ENCODE peak calls at places on chromosomes 4 and X, in five cellular contexts. D is testis, L is left lung, X is K562, C is right lobe of liver. B is an unnamed sample.

GRCh38 chrX:133921764-133922389 is 63.5 kb downstream of the GPC3 start:
- DNase-seq in D (peak; percentile 17), L (peak; percentile 42), X (peak; percentile 13), C (peak; percentile 67), B (peak; percentile 90)

GRCh38 chr4:85448880-85449763 is 25.8 kb upstream of the ARHGAP24 start:
- DNase-seq in D (no peak), L (no peak), X (no peak), C (no peak), B (no peak)

GRCh38 chrX:42934020-42934701 is 156.2 kb upstream of the PPP1R2C start:
- DNase-seq in D (no peak), L (no peak), X (no peak), C (no peak), B (no peak)

GRCh38 chrX:129843459-129844306 is at the start of gene ZDHHC9:
- DNase-seq in D (peak; percentile 92), L (peak; percentile 89), X (peak; percentile 93), C (peak; percentile 88), B (peak; percentile 96)

GRCh38 chrX:41333744-41333993 is 293 bp upstream of the DDX3X start:
- DNase-seq in D (no peak), L (no peak), X (no peak), C (no peak), B (no peak)

GRCh38 chr4:56055027-56055976 is 106.6 kb downstream of the CEP135 start:
- DNase-seq in D (no peak), L (no peak), X (no peak), C (no peak), B (peak; percentile 25)

GRCh38 chrX:41276661-41277506 is 57.1 kb upstream of the DDX3X start:
- DNase-seq in D (no peak), L (no peak), X (no peak), C (no peak), B (peak; percentile 35)

GRCh38 chrX:27679281-27679680 is 89.1 kb downstream of the DCAF8L2 start:
- DNase-seq in D (no peak), L (no peak), X (no peak), C (no peak), B (no peak)

GRCh38 chr4:126888968-126889367 is 743.8 kb upstream of the INTU start:
- DNase-seq in D (no peak), L (no peak), X (no peak), C (no peak), B (no peak)

GRCh38 chr4:172649143-172649542 is 519.5 kb upstream of the GALNT7 start:
- DNase-seq in D (no peak), L (no peak), X (no peak), C (no peak), B (no peak)

GRCh38 chrX:153465691-153466380 is 4.5 kb downstream of the HAUS7 start:
- DNase-seq in D (no peak), L (no peak), X (no peak), C (no peak), B (no peak)

GRCh38 chr4:121824171-121824527 is 466 bp upstream of the CCNA2 start:
- DNase-seq in D (no peak), L (no peak), X (no peak), C (no peak), B (no peak)

GRCh38 chr4:168241953-168242352 is 76.6 kb downstream of the DDX60 start:
- DNase-seq in D (no peak), L (no peak), X (no peak), C (no peak), B (no peak)

GRCh38 chr4:69713593-69713992 is 46.8 kb downstream of the SULT1B1 start:
- DNase-seq in D (no peak), L (no peak), X (no peak), C (peak; percentile 17), B (no peak)

GRCh38 chr4:649293-649625 is 23.9 kb downstream of the PDE6B start:
- DNase-seq in D (no peak), L (no peak), X (no peak), C (no peak), B (no peak)

GRCh38 chrX:40105016-40105790 is 7.4 kb upstream of the BCOR start:
- DNase-seq in D (peak; percentile 30), L (peak; percentile 48), X (peak; percentile 36), C (peak; percentile 61), B (peak; percentile 17)

GRCh38 chr4:82005153-82005552 is 368.6 kb downstream of the HNRNPD start:
- DNase-seq in D (no peak), L (no peak), X (no peak), C (no peak), B (peak; percentile 40)

GRCh38 chr4:41069838-41070237 is 144.5 kb downstream of the APBB2 start:
- DNase-seq in D (no peak), L (no peak), X (no peak), C (no peak), B (no peak)

GRCh38 chr4:156792462-156793085 is 179.0 kb downstream of the PDGFC start:
- DNase-seq in D (no peak), L (no peak), X (no peak), C (no peak), B (no peak)

GRCh38 chrX:16882188-16882587 is 12.0 kb upstream of the RBBP7 start:
- DNase-seq in D (peak; percentile 64), L (no peak), X (no peak), C (peak; percentile 51), B (peak; percentile 30)

GRCh38 chr4:75867135-75867534 is 35.1 kb downstream of the PPEF2 start:
- DNase-seq in D (no peak), L (no peak), X (no peak), C (no peak), B (no peak)

GRCh38 chr4:160299177-160299576 is 1196.3 kb downstream of the RAPGEF2 start:
- DNase-seq in D (no peak), L (no peak), X (no peak), C (no peak), B (no peak)

GRCh38 chrX:146481735-146482134 is 327.8 kb upstream of the CXorf51B start:
- DNase-seq in D (no peak), L (no peak), X (no peak), C (no peak), B (no peak)

GRCh38 chr4:79964020-79964714 is 108.9 kb downstream of the ANTXR2 start:
- DNase-seq in D (no peak), L (no peak), X (no peak), C (no peak), B (no peak)

GRCh38 chr4:64670647-64671046 is 261.4 kb upstream of the TECRL start:
- DNase-seq in D (no peak), L (no peak), X (no peak), C (no peak), B (no peak)

GRCh38 chrX:148537556-148538182 is 37.3 kb downstream of the AFF2 start:
- DNase-seq in D (peak; percentile 17), L (no peak), X (no peak), C (no peak), B (no peak)

GRCh38 chr4:48275247-48275646 is 5.6 kb upstream of the TEC start:
- DNase-seq in D (no peak), L (no peak), X (no peak), C (no peak), B (peak; percentile 22)

GRCh38 chr4:1604706-1605205 is 79.4 kb downstream of the FAM53A start:
- DNase-seq in D (no peak), L (no peak), X (no peak), C (peak; percentile 19), B (no peak)

GRCh38 chr4:71692198-71692597 is 91.7 kb downstream of the GC start:
- DNase-seq in D (no peak), L (no peak), X (no peak), C (no peak), B (no peak)

GRCh38 chr4:101265816-101266172 is 81.5 kb downstream of the PPP3CA start:
- DNase-seq in D (no peak), L (no peak), X (no peak), C (no peak), B (no peak)

GRCh38 chrX:115437841-115438240 is 123.1 kb upstream of the PLS3 start:
- DNase-seq in D (no peak), L (no peak), X (no peak), C (peak; percentile 32), B (no peak)

GRCh38 chr4:31290836-31291235 is 570.7 kb downstream of the PCDH7 start:
- DNase-seq in D (no peak), L (no peak), X (no peak), C (no peak), B (no peak)

GRCh38 chr4:184420402-184420801 is 53.9 kb downstream of the IRF2 start:
- DNase-seq in D (no peak), L (no peak), X (no peak), C (no peak), B (no peak)

GRCh38 chr4:184421558-184422155 is 52.7 kb downstream of the IRF2 start:
- DNase-seq in D (no peak), L (no peak), X (no peak), C (no peak), B (no peak)

GRCh38 chr4:184420881-184421416 is 53.4 kb downstream of the IRF2 start:
- DNase-seq in D (no peak), L (no peak), X (no peak), C (no peak), B (no peak)

GRCh38 chr4:184417802-184418511 is 56.4 kb downstream of the IRF2 start:
- DNase-seq in D (no peak), L (no peak), X (peak; percentile 47), C (no peak), B (no peak)

DNA sequence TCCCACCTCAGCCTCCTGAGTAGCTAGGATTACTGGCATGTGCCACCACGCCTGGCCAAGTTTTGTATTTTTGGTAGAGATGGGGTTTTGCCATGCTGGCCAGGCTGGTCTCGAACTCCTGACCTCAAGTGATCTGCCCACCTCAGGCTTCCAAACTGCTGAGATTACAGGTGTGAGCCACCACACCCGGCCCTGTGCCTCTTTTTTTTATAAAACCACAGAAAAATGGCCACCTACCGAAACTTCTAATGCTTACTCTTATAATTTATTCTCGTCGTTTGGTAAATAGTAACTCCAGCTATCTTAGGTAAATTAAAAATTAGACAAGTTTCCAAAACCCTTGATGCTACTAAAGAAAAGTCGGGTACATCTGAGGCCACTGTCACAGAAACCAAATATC is 54.4 kb downstream of the IRF2 start:
- DNase-seq in D (no peak), L (no peak), X (no peak), C (no peak), B (no peak)
- H3K4me1 ChIP-seq in D (peaks cover 3% of the 10 kb centered on the region), L (peaks cover 14% of the 10 kb centered on the region), X (peaks cover 3% of the 10 kb centered on the region), C (peaks cover 14% of the 10 kb centered on the region), B (no peaks in the 10 kb centered on the region)

GRCh38 chr4:169682360-169683047 is 62.1 kb downstream of the CLCN3 start:
- DNase-seq in D (no peak), L (no peak), X (no peak), C (no peak), B (no peak)
- H3K4me3 ChIP-seq in D (no peak overlapping the region), L (no peak overlapping the region), X (no peak overlapping the region), C (no peak overlapping the region), B (no peak overlapping the region)

GRCh38 chr4:102505708-102506107 is 4.5 kb downstream of the NFKB1 start:
- DNase-seq in D (no peak), L (no peak), X (no peak), C (no peak), B (no peak)
- H3K4me1 ChIP-seq in D (peaks cover 19% of the 10 kb centered on the region), L (peaks cover 23% of the 10 kb centered on the region), X (peaks cover 11% of the 10 kb centered on the region), C (peaks cover 38% of the 10 kb centered on the region), B (peaks cover 35% of the 10 kb centered on the region)

DNA sequence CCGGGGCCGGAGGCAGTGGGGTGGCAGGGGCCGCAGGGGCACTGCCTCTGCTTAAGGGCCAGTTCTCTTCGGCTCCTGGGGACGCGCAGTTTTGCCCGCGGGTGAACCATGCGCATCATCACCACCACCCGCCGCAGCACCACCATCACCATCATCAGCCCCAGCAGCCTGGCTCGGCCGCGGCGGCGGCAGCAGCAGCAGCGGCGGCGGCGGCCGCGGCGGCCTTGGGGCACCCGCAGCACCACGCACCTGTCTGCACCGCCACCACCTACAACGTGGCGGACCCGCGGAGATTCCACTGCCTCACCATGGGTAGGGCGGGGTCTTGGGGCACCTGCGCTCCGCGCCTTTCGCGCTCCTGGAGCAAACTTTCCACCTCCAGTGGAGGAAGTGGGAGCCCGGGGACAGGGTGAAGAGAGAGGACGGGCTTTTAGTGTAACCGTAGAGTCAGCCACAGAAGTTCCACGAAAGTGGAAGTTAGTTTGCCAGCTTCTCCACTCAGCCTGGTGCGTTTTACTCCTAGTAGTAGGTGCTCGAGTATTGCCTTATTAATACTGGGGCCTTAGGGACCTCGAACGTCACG is 735 bp downstream of the GSX2 start:
- DNase-seq in D (no peak), L (no peak), X (no peak), C (no peak), B (no peak)
- H3K4me3 ChIP-seq in D (peak overlapping the region; percentile 24), L (no peak overlapping the region), X (no peak overlapping the region), C (peak overlapping the region; percentile 21), B (peak overlapping the region; percentile 24)

B was measured in HAP-1.